ENCODE peak calls at places on chromosomes 1 and 21, in five cellular contexts. H, P, U, Y and K are unnamed samples.

GRCh38 chr1:154574715-154575114 is 7.1 kb downstream of the CHRNB2 start:
- DNase-seq in U (no peak), P (peak), Y (no peak), H (no peak), K (no peak)

GRCh38 chr1:91981996-91982609 is 32.9 kb downstream of the BRDT start:
- DNase-seq in Y (no peak), P (no peak), H (no peak), U (no peak), K (no peak)

GRCh38 chr1:47023268-47024137 is at the start of gene CYP4X1:
- DNase-seq in P (no peak), U (peak), H (no peak), Y (no peak), K (peak)

GRCh38 chr1:97006044-97006676 is 284.6 kb downstream of the PTBP2 start:
- DNase-seq in U (no peak), P (peak), H (no peak), Y (no peak), K (peak)

GRCh38 chr21:37532868-37533780 is 166.6 kb downstream of the DYRK1A start:
- DNase-seq in Y (peak), H (peak), U (no peak), P (peak), K (no peak)

GRCh38 chr1:228434674-228435073 is 18.0 kb upstream of the TRIM17 start:
- DNase-seq in U (no peak), P (no peak), H (no peak), Y (no peak), K (peak)

GRCh38 chr1:218468707-218469106 is 123.6 kb downstream of the TGFB2 start:
- DNase-seq in U (no peak), Y (no peak), H (no peak), P (no peak), K (no peak)

GRCh38 chr1:7378346-7379130 is 392.6 kb upstream of the VAMP3 start:
- DNase-seq in U (no peak), H (no peak), Y (no peak), P (no peak), K (peak)

GRCh38 chr1:151989131-151989868 is 4.4 kb downstream of the S100A10 start:
- DNase-seq in U (peak), H (no peak), Y (no peak), P (peak), K (no peak)

GRCh38 chr1:226986496-226987178 is 46.5 kb downstream of the COQ8A start:
- DNase-seq in H (no peak), U (no peak), P (no peak), Y (no peak), K (peak)

GRCh38 chr1:12711421-12712005 is 4.4 kb upstream of the AADACL3 start:
- DNase-seq in P (no peak), Y (no peak), U (no peak), H (no peak), K (no peak)

GRCh38 chr1:151547119-151547899 is 7.2 kb downstream of the TUFT1 start:
- DNase-seq in P (peak), U (peak), H (peak), Y (peak), K (peak)

GRCh38 chr1:31718519-31718918 is 14.7 kb upstream of the COL16A1 start:
- DNase-seq in P (no peak), Y (no peak), U (no peak), H (no peak), K (no peak)

GRCh38 chr1:119308130-119308529 is 60.5 kb upstream of the HAO2 start:
- DNase-seq in H (no peak), Y (no peak), U (no peak), P (no peak), K (no peak)

GRCh38 chr1:230185076-230186001 is 118.3 kb downstream of the GALNT2 start:
- DNase-seq in P (no peak), Y (no peak), U (no peak), H (no peak), K (no peak)

GRCh38 chr1:17540255-17541001 is 930 bp downstream of the ARHGEF10L start:
- DNase-seq in U (peak), H (no peak), Y (no peak), P (no peak), K (peak)

GRCh38 chr1:15678578-15678977 is 5.5 kb upstream of the PLEKHM2 start:
- DNase-seq in P (peak), Y (peak), U (no peak), H (no peak), K (no peak)

GRCh38 chr21:45554477-45555175 is 12.4 kb upstream of the SLC19A1 start:
- DNase-seq in H (peak), U (peak), P (peak), Y (peak), K (peak)

GRCh38 chr1:117735045-117735992 is 129.5 kb downstream of the TENT5C start:
- DNase-seq in U (no peak), Y (no peak), P (peak), H (no peak), K (peak)

GRCh38 chr1:156591432-156592157 is at the start of gene NAXE:
- DNase-seq in Y (no peak), U (peak), H (peak), P (peak), K (peak)

GRCh38 chr21:44948426-44949120 is 8.7 kb downstream of the SLX9 start:
- DNase-seq in U (no peak), P (no peak), Y (no peak), H (no peak), K (no peak)

GRCh38 chr1:48765335-48765734 is 11.4 kb downstream of the BEND5 start:
- DNase-seq in U (no peak), Y (no peak), P (no peak), H (no peak), K (no peak)

GRCh38 chr1:213281610-213282316 is 230.7 kb downstream of the RPS6KC1 start:
- DNase-seq in H (no peak), Y (no peak), P (no peak), U (no peak), K (no peak)

GRCh38 chr21:15809818-15810217 is 80.0 kb downstream of the USP25 start:
- DNase-seq in P (peak), Y (no peak), U (no peak), H (no peak), K (no peak)

GRCh38 chr1:61184035-61184713 is 101.8 kb downstream of the NFIA start:
- DNase-seq in H (peak), U (peak), Y (no peak), P (peak), K (peak)

GRCh38 chr1:176567190-176567794 is 104.3 kb downstream of the PAPPA2 start:
- DNase-seq in H (no peak), P (peak), U (peak), Y (no peak), K (no peak)

GRCh38 chr1:172708452-172708851 is 49.5 kb downstream of the FASLG start:
- DNase-seq in Y (no peak), H (no peak), U (no peak), P (no peak), K (no peak)

GRCh38 chr1:25922633-25923567 is 16.7 kb upstream of the STMN1 start:
- DNase-seq in U (peak), H (peak), P (no peak), Y (no peak), K (peak)

GRCh38 chr1:38889589-38889988 is 8.2 kb upstream of the GJA9 start:
- DNase-seq in H (no peak), U (no peak), Y (no peak), P (no peak), K (no peak)

GRCh38 chr1:34612091-34612631 is 142.7 kb upstream of the GJB5 start:
- DNase-seq in U (no peak), Y (no peak), H (no peak), P (no peak), K (no peak)

GRCh38 chr1:154845879-154846278 is 24.2 kb downstream of the KCNN3 start:
- DNase-seq in U (no peak), P (no peak), Y (no peak), H (no peak), K (no peak)

GRCh38 chr1:36087233-36088123 is 1.2 kb upstream of the ADPRS start:
- DNase-seq in U (no peak), H (no peak), P (no peak), Y (no peak), K (no peak)

GRCh38 chr1:201137579-201138310 is 10.8 kb upstream of the ASCL5 start:
- DNase-seq in Y (no peak), P (peak), U (peak), H (no peak), K (peak)

GRCh38 chr1:41361495-41362356 is 492 bp downstream of the FOXO6 start:
- DNase-seq in Y (no peak), U (no peak), H (no peak), P (no peak), K (no peak)
- TF ChIP-seq POLR2A in Y (no peak), U (no peak), H (no peak), P (no peak), K (no peak)

GRCh38 chr1:23475641-23476040 is 8.3 kb downstream of the ASAP3 start:
- DNase-seq in P (no peak), Y (no peak), U (no peak), H (no peak), K (no peak)

GRCh38 chr1:23472351-23473036 is 11.5 kb downstream of the ASAP3 start:
- DNase-seq in Y (no peak), U (no peak), P (no peak), H (no peak), K (no peak)

GRCh38 chr1:23471473-23472075 is 12.4 kb downstream of the ASAP3 start:
- DNase-seq in U (no peak), P (no peak), H (no peak), Y (no peak), K (no peak)

GRCh38 chr1:23475134-23475628 is 8.8 kb downstream of the ASAP3 start:
- DNase-seq in P (peak), U (peak), Y (no peak), H (no peak), K (no peak)

GRCh38 chr1:23473037-23473800 is 10.8 kb downstream of the ASAP3 start:
- DNase-seq in Y (no peak), P (peak), H (no peak), U (no peak), K (no peak)
- H3K27ac ChIP-seq in Y (no peak), P (no peak), H (peak), U (peak), K (no peak)

GRCh38 chr1:105608713-105609112 is 1447.8 kb upstream of the PRMT6 start:
- DNase-seq in U (no peak), Y (no peak), H (no peak), P (no peak), K (no peak)
- TF ChIP-seq CTCF in U (peak), Y (no peak), H (no peak), P (peak), K (no peak)

GRCh38 chr1:181061487-181061886 is 27.0 kb upstream of the IER5 start:
- DNase-seq in Y (no peak), H (no peak), P (no peak), U (no peak), K (no peak)

GRCh38 chr1:181061891-181062777 is 26.4 kb upstream of the IER5 start:
- DNase-seq in Y (no peak), P (no peak), U (no peak), H (no peak), K (no peak)

GRCh38 chr1:181064030-181064594 is 24.4 kb upstream of the IER5 start:
- DNase-seq in U (no peak), P (no peak), H (no peak), Y (no peak), K (no peak)

GRCh38 chr1:181064702-181065101 is 23.8 kb upstream of the IER5 start:
- DNase-seq in H (no peak), Y (no peak), U (no peak), P (no peak), K (no peak)

DNA sequence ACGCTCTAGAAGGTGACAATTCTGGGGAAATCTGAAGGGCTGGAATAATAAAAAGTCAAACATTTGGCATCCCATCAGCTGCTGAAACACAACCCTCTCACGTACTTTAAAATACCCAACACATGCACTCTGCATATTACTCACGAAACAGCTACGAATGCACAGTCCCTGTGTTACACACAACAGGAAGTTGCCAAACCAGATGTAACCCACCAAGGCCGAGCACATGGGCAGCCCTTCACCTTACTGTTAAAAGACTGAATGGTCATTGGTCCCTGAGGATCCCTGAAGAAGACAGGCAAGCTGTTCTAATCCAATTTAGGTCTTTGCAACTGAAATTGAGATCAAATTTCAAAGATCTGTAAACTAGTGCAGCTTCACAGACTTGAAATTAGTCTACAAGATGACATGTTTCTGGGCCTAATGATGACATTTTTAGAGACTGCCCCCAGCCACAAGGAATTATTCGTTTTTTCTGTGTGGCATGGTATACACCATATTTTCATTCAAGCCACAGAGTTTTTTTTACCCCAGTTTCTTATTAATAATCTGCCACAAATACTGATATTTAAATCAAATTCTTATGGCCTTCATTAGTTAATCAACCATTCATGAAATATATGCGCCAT is 25.6 kb upstream of the IER5 start:
- DNase-seq in Y (no peak), H (no peak), U (no peak), P (peak), K (no peak)
- TF ChIP-seq POLR2A in Y (no peak), H (no peak), U (no peak), P (no peak), K (no peak)